ENCODE peak calls at places on chromosomes 2 and 18, in seven cellular contexts. E is psoas muscle, I is AG10803, K is upper lobe of right lung, P is astrocyte of the spinal cord, N is foreskin fibroblast, V is HFF-Myc. C is an unnamed sample.

GRCh38 chr2:236338495-236339184 is 74.4 kb upstream of the ASB18 start:
- DNase-seq in E (no peak), P (no peak), I (no peak), V (no peak), K (no peak), N (no peak), C (no peak)

GRCh38 chr2:55358451-55358850 is 61.2 kb downstream of the CCDC88A start:
- DNase-seq in V (no peak), N (no peak), I (no peak), E (no peak), P (no peak), K (no peak), C (no peak)

GRCh38 chr2:62760555-62760954 is 55.0 kb downstream of the EHBP1 start:
- DNase-seq in V (peak; percentile 2), K (no peak), N (peak; percentile 55), P (peak; percentile 73), E (no peak), I (peak; percentile 47), C (peak; percentile 40)

GRCh38 chr2:238709961-238710360 is 137.9 kb upstream of the TWIST2 start:
- DNase-seq in K (no peak), V (no peak), E (no peak), I (peak; percentile 79), N (no peak), P (no peak), C (no peak)

GRCh38 chr2:200786826-200787225 is 24.9 kb upstream of the BZW1 start:
- DNase-seq in I (peak; percentile 67), P (peak; percentile 89), K (no peak), E (no peak), N (peak; percentile 69), V (no peak), C (no peak)

GRCh38 chr2:196101325-196101981 is 32.8 kb upstream of the DNAH7 start:
- DNase-seq in V (peak; percentile 49), N (peak; percentile 49), K (no peak), P (peak; percentile 59), I (peak; percentile 44), E (no peak), C (peak; percentile 49)

GRCh38 chr2:85001595-85001994 is 30.6 kb downstream of the KCMF1 start:
- DNase-seq in N (no peak), I (no peak), V (no peak), K (no peak), P (no peak), E (no peak), C (no peak)

GRCh38 chr18:961644-962355 is 57.1 kb downstream of the ADCYAP1 start:
- DNase-seq in E (no peak), P (peak; percentile 65), K (no peak), N (peak; percentile 15), V (peak; percentile 29), I (peak; percentile 45), C (peak; percentile 44)

GRCh38 chr2:98160574-98160973 is 73.6 kb downstream of the VWA3B start:
- DNase-seq in N (no peak), I (no peak), E (peak; percentile 49), V (no peak), K (no peak), P (no peak), C (no peak)

GRCh38 chr2:12087175-12087574 is 340.7 kb downstream of the LPIN1 start:
- DNase-seq in P (no peak), V (no peak), E (no peak), N (no peak), K (no peak), I (no peak), C (no peak)

GRCh38 chr2:170235860-170236638 is 58.1 kb downstream of the MYO3B start:
- DNase-seq in V (peak; percentile 49), K (no peak), E (peak; percentile 23), P (peak; percentile 37), I (peak; percentile 36), N (peak; percentile 18), C (peak; percentile 38)

GRCh38 chr2:101698419-101699190 is 1.1 kb downstream of the MAP4K4 start:
- DNase-seq in I (peak; percentile 24), V (no peak), E (no peak), P (no peak), N (no peak), K (no peak), C (no peak)

GRCh38 chr2:40062381-40062780 is 283.3 kb upstream of the THUMPD2 start:
- DNase-seq in E (no peak), P (no peak), N (no peak), I (no peak), V (no peak), K (no peak), C (no peak)

GRCh38 chr2:29650634-29651097 is 270.7 kb downstream of the ALK start:
- DNase-seq in K (no peak), N (no peak), P (no peak), I (no peak), E (no peak), V (no peak), C (no peak)

GRCh38 chr2:86453838-86454237 is 12.7 kb downstream of the KDM3A start:
- DNase-seq in K (no peak), V (no peak), N (peak; percentile 36), I (peak; percentile 72), E (no peak), P (peak; percentile 47), C (peak; percentile 87)

GRCh38 chr2:31384771-31385276 is 29.7 kb downstream of the XDH start:
- DNase-seq in N (peak; percentile 92), P (peak; percentile 93), V (peak; percentile 52), I (peak; percentile 97), E (no peak), K (no peak), C (peak; percentile 75)

GRCh38 chr2:37774976-37775907 is 103.8 kb upstream of the CDC42EP3 start:
- DNase-seq in K (no peak), N (no peak), P (no peak), V (no peak), E (no peak), I (peak; percentile 68), C (no peak)

GRCh38 chr2:197229509-197230458 is 80.8 kb downstream of the ANKRD44 start:
- DNase-seq in V (no peak), P (peak; percentile 65), I (peak; percentile 66), N (peak; percentile 50), K (no peak), E (no peak), C (peak; percentile 32)

GRCh38 chr2:26384183-26384582 is 17.5 kb upstream of the DRC1 start:
- DNase-seq in N (no peak), V (no peak), K (no peak), E (no peak), P (no peak), I (no peak), C (no peak)

GRCh38 chr2:23476786-23477185 is 91.8 kb downstream of the KLHL29 start:
- DNase-seq in E (no peak), P (no peak), I (no peak), V (no peak), N (no peak), K (peak; percentile 34), C (no peak)

GRCh38 chr2:112156152-112156986 is 18.2 kb downstream of the FBLN7 start:
- DNase-seq in I (peak; percentile 68), N (peak; percentile 41), P (peak; percentile 59), E (no peak), K (peak; percentile 59), V (no peak), C (peak; percentile 62)

GRCh38 chr2:77938462-77938861 is 416.3 kb upstream of the LRRTM4 start:
- DNase-seq in P (no peak), K (no peak), V (no peak), E (no peak), I (no peak), N (no peak), C (no peak)

DNA sequence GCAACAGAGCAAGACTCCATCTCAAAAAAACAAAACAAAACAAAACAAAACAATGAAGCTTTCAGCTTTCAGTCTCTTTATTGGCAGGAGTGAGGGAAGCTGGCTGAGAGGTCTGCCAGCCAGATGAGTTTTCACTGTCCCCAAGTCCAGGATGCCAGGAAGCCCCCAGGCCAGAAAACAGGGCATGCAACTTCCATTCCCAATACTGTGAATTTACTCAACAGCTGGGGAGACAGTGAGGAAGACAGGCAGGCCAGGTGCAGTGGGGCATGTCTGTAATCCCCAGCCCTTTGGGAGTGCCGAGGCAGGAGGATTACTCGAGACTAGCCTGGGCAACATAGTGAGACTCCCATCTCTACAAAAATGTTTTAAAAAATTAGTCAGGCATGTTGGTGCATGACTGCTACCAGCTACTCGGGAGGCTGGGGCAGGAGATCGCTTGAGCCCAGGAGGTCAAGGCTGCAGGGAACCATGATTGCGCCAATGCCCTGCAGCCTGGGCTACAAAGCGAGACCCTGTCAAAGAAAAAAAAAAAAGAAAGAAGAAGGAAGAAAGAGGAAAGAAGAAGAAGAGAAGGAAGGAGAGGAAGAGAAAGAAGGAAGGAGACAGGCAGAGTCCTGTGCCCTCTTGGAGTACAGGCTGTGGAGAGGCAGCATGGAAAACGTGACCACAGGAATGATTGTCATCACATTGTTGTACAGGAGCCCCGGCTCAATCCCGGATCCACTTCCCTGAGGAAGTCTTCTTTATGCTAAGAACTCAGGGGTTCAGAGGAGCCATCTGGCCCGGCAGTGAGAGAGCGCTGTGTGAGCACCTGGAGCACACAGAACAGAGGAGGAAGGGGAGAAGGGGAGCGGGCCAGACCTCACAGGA is 29.2 kb upstream of the POMC start:
- DNase-seq in P (peak; percentile 9), N (no peak), V (no peak), I (peak; percentile 38), K (peak; percentile 35), E (no peak), C (no peak)
- H3K4me3 ChIP-seq in P (no peak overlapping the region), N (no peak overlapping the region), V (no peak overlapping the region), I (no peak overlapping the region), K (no peak overlapping the region), E (no peak overlapping the region), C (no peak overlapping the region)

DNA sequence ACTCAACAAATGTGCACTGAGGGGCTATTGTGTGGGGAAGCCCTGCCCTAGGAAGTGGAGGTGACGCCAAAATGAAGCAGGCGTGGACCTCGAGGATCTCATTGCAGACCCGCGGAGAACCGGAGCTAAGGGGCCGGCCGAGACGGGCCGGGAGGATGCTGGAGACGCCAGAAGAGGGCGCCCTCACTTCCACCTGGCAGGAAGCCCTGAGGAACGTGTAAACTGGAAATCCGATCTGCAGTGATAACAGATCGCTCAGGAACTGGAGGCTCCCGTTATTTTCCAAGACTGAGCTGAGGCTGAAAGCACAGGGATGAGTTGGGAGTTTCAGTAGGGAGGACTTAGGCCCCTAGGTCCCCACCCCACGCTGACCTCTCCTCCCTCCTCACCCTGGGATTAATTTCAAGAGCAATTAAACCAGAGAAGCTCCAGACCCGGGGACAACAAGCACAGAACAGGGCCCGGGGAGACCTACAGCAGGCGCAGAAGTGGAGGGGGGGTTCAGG is 7.6 kb upstream of the COL6A3 start:
- DNase-seq in V (peak; percentile 69), I (peak; percentile 80), K (peak; percentile 88), E (peak; percentile 84), P (peak; percentile 89), N (peak; percentile 84), C (peak; percentile 76)
- TF ChIP-seq CTCF in V (peak; percentile 94), I (peak; percentile 90), K (peak; percentile 82), E (peak; percentile 82), P (peak; percentile 88), N (peak; percentile 91), C (peak; percentile 86)

GRCh38 chr2:256094-256493 is 7.7 kb downstream of the SH3YL1 start:
- DNase-seq in V (no peak), E (no peak), I (no peak), N (no peak), K (no peak), P (no peak), C (no peak)
- H3K4me3 ChIP-seq in V (no peak overlapping the region), E (no peak overlapping the region), I (no peak overlapping the region), N (no peak overlapping the region), K (no peak overlapping the region), P (no peak overlapping the region), C (no peak overlapping the region)

DNA sequence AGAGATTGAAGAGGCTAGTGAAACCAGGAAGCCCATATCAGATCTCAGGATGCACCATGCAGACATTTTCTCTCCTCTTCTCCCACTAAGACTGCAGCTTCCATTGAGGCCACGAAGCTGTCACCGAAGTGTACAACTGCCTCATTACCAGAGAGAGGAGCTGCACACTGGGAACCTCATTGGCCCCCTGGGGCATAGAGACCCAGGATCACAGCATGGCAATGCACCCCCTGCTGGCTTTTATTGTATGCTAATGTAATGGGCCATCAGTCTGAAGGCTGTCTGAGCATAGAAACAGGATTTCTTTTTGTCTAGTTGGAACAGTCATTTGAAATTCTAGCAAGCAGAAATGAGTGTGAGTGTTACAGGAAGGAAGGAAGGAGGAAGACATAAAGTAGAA is 861.6 kb upstream of the CELF4 start:
- DNase-seq in P (no peak), I (no peak), N (no peak), K (no peak), V (no peak), E (no peak), C (no peak)
- TF ChIP-seq CTCF in P (no peak), I (no peak), N (no peak), K (no peak), V (no peak), E (no peak), C (no peak)